ENCODE peak calls at places on chromosomes 3 and 15, in four cellular contexts. One of them, this sample, is unnamed.

GRCh38 chr3:119322021-119322522 is 27.9 kb downstream of the ARHGAP31 start:
- ATAC-seq in activated naive CD8-positive, alpha-beta T cell treated with anti-CD3 and anti-CD28 coated beads, Interleukin-2, amount 10 ng/mL, durations not matched to agents 7 days and 5 days: no peak
- ATAC-seq in activated T-cell treated with anti-CD3 and anti-CD28 coated beads, Interleukin-2, amount 50 U/mL, for 72 hours: no peak
- ATAC-seq in naive thymus-derived CD4-positive, alpha-beta T cell: no peak
- ATAC-seq in this sample: no peak

GRCh38 chr15:84785053-84785452 is 32.1 kb upstream of the ALPK3 start:
- ATAC-seq in activated naive CD8-positive, alpha-beta T cell treated with anti-CD3 and anti-CD28 coated beads, Interleukin-2, amount 10 ng/mL, durations not matched to agents 7 days and 5 days: peak
- ATAC-seq in activated T-cell treated with anti-CD3 and anti-CD28 coated beads, Interleukin-2, amount 50 U/mL, for 72 hours: peak
- ATAC-seq in naive thymus-derived CD4-positive, alpha-beta T cell: no peak
- ATAC-seq in this sample: peak

GRCh38 chr3:36175113-36175812 is 205.0 kb upstream of the STAC start:
- ATAC-seq in activated naive CD8-positive, alpha-beta T cell treated with anti-CD3 and anti-CD28 coated beads, Interleukin-2, amount 10 ng/mL, durations not matched to agents 7 days and 5 days: no peak
- ATAC-seq in activated T-cell treated with anti-CD3 and anti-CD28 coated beads, Interleukin-2, amount 50 U/mL, for 72 hours: no peak
- ATAC-seq in naive thymus-derived CD4-positive, alpha-beta T cell: no peak
- ATAC-seq in this sample: no peak

GRCh38 chr15:101013769-101014223 is 94.6 kb downstream of the LRRK1 start:
- ATAC-seq in activated naive CD8-positive, alpha-beta T cell treated with anti-CD3 and anti-CD28 coated beads, Interleukin-2, amount 10 ng/mL, durations not matched to agents 7 days and 5 days: no peak
- ATAC-seq in activated T-cell treated with anti-CD3 and anti-CD28 coated beads, Interleukin-2, amount 50 U/mL, for 72 hours: no peak
- ATAC-seq in naive thymus-derived CD4-positive, alpha-beta T cell: no peak
- ATAC-seq in this sample: no peak

GRCh38 chr15:75947117-75947516 is 43.4 kb downstream of the FBXO22 start:
- ATAC-seq in activated naive CD8-positive, alpha-beta T cell treated with anti-CD3 and anti-CD28 coated beads, Interleukin-2, amount 10 ng/mL, durations not matched to agents 7 days and 5 days: no peak
- ATAC-seq in activated T-cell treated with anti-CD3 and anti-CD28 coated beads, Interleukin-2, amount 50 U/mL, for 72 hours: no peak
- ATAC-seq in naive thymus-derived CD4-positive, alpha-beta T cell: no peak
- ATAC-seq in this sample: no peak

GRCh38 chr3:95789111-95789510 is 1025.3 kb upstream of the EPHA6 start:
- ATAC-seq in activated naive CD8-positive, alpha-beta T cell treated with anti-CD3 and anti-CD28 coated beads, Interleukin-2, amount 10 ng/mL, durations not matched to agents 7 days and 5 days: no peak
- ATAC-seq in activated T-cell treated with anti-CD3 and anti-CD28 coated beads, Interleukin-2, amount 50 U/mL, for 72 hours: no peak
- ATAC-seq in naive thymus-derived CD4-positive, alpha-beta T cell: no peak
- ATAC-seq in this sample: no peak

GRCh38 chr3:4614927-4615326 is 121.8 kb downstream of the ITPR1 start:
- ATAC-seq in activated naive CD8-positive, alpha-beta T cell treated with anti-CD3 and anti-CD28 coated beads, Interleukin-2, amount 10 ng/mL, durations not matched to agents 7 days and 5 days: no peak
- ATAC-seq in activated T-cell treated with anti-CD3 and anti-CD28 coated beads, Interleukin-2, amount 50 U/mL, for 72 hours: no peak
- ATAC-seq in naive thymus-derived CD4-positive, alpha-beta T cell: no peak
- ATAC-seq in this sample: no peak

GRCh38 chr3:121531269-121531668 is 14.5 kb downstream of the POLQ start:
- ATAC-seq in activated naive CD8-positive, alpha-beta T cell treated with anti-CD3 and anti-CD28 coated beads, Interleukin-2, amount 10 ng/mL, durations not matched to agents 7 days and 5 days: no peak
- ATAC-seq in activated T-cell treated with anti-CD3 and anti-CD28 coated beads, Interleukin-2, amount 50 U/mL, for 72 hours: no peak
- ATAC-seq in naive thymus-derived CD4-positive, alpha-beta T cell: no peak
- ATAC-seq in this sample: no peak

GRCh38 chr15:56832125-56832524 is 86.3 kb upstream of the TCF12 start:
- ATAC-seq in activated naive CD8-positive, alpha-beta T cell treated with anti-CD3 and anti-CD28 coated beads, Interleukin-2, amount 10 ng/mL, durations not matched to agents 7 days and 5 days: no peak
- ATAC-seq in activated T-cell treated with anti-CD3 and anti-CD28 coated beads, Interleukin-2, amount 50 U/mL, for 72 hours: no peak
- ATAC-seq in naive thymus-derived CD4-positive, alpha-beta T cell: no peak
- ATAC-seq in this sample: no peak

GRCh38 chr15:97027772-97028171 is 697.3 kb downstream of the NR2F2 start:
- ATAC-seq in activated naive CD8-positive, alpha-beta T cell treated with anti-CD3 and anti-CD28 coated beads, Interleukin-2, amount 10 ng/mL, durations not matched to agents 7 days and 5 days: no peak
- ATAC-seq in activated T-cell treated with anti-CD3 and anti-CD28 coated beads, Interleukin-2, amount 50 U/mL, for 72 hours: no peak
- ATAC-seq in naive thymus-derived CD4-positive, alpha-beta T cell: no peak
- ATAC-seq in this sample: no peak

GRCh38 chr3:160098261-160098908 is 109.8 kb downstream of the IL12A start:
- ATAC-seq in activated naive CD8-positive, alpha-beta T cell treated with anti-CD3 and anti-CD28 coated beads, Interleukin-2, amount 10 ng/mL, durations not matched to agents 7 days and 5 days: no peak
- ATAC-seq in activated T-cell treated with anti-CD3 and anti-CD28 coated beads, Interleukin-2, amount 50 U/mL, for 72 hours: no peak
- ATAC-seq in naive thymus-derived CD4-positive, alpha-beta T cell: no peak
- ATAC-seq in this sample: no peak

GRCh38 chr3:6928064-6928463 is 67.1 kb downstream of the GRM7 start:
- ATAC-seq in activated naive CD8-positive, alpha-beta T cell treated with anti-CD3 and anti-CD28 coated beads, Interleukin-2, amount 10 ng/mL, durations not matched to agents 7 days and 5 days: no peak
- ATAC-seq in activated T-cell treated with anti-CD3 and anti-CD28 coated beads, Interleukin-2, amount 50 U/mL, for 72 hours: no peak
- ATAC-seq in naive thymus-derived CD4-positive, alpha-beta T cell: no peak
- ATAC-seq in this sample: no peak

GRCh38 chr15:31609243-31609642 is 282.6 kb downstream of the KLF13 start:
- ATAC-seq in activated naive CD8-positive, alpha-beta T cell treated with anti-CD3 and anti-CD28 coated beads, Interleukin-2, amount 10 ng/mL, durations not matched to agents 7 days and 5 days: no peak
- ATAC-seq in activated T-cell treated with anti-CD3 and anti-CD28 coated beads, Interleukin-2, amount 50 U/mL, for 72 hours: no peak
- ATAC-seq in naive thymus-derived CD4-positive, alpha-beta T cell: no peak
- ATAC-seq in this sample: no peak

GRCh38 chr15:55774113-55774970 is 31.4 kb upstream of the PRTG start:
- ATAC-seq in activated naive CD8-positive, alpha-beta T cell treated with anti-CD3 and anti-CD28 coated beads, Interleukin-2, amount 10 ng/mL, durations not matched to agents 7 days and 5 days: peak
- ATAC-seq in activated T-cell treated with anti-CD3 and anti-CD28 coated beads, Interleukin-2, amount 50 U/mL, for 72 hours: peak
- ATAC-seq in naive thymus-derived CD4-positive, alpha-beta T cell: peak
- ATAC-seq in this sample: no peak

GRCh38 chr3:152202976-152203626 is 65.6 kb upstream of the MBNL1 start:
- ATAC-seq in activated naive CD8-positive, alpha-beta T cell treated with anti-CD3 and anti-CD28 coated beads, Interleukin-2, amount 10 ng/mL, durations not matched to agents 7 days and 5 days: no peak
- ATAC-seq in activated T-cell treated with anti-CD3 and anti-CD28 coated beads, Interleukin-2, amount 50 U/mL, for 72 hours: no peak
- ATAC-seq in naive thymus-derived CD4-positive, alpha-beta T cell: no peak
- ATAC-seq in this sample: no peak

GRCh38 chr15:85337398-85338074 is 42.9 kb upstream of the AKAP13 start:
- ATAC-seq in activated naive CD8-positive, alpha-beta T cell treated with anti-CD3 and anti-CD28 coated beads, Interleukin-2, amount 10 ng/mL, durations not matched to agents 7 days and 5 days: no peak
- ATAC-seq in activated T-cell treated with anti-CD3 and anti-CD28 coated beads, Interleukin-2, amount 50 U/mL, for 72 hours: no peak
- ATAC-seq in naive thymus-derived CD4-positive, alpha-beta T cell: no peak
- ATAC-seq in this sample: no peak

This sample was measured in activated CD4-positive, CD25-positive, alpha-beta regulatory T cell treated with anti-CD3 and anti-CD28 coated beads, Interleukin-2, amount 50 U/mL, for 24 hours.